ENCODE peak calls at places on chromosomes 12 and 14, in four cellular contexts. J is HepG2, Y is GM12878, F is H1. V is an unnamed sample.

GRCh38 chr14:43528321-43528720 is 978.8 kb downstream of the FSCB start:
- DNase-seq in F (no peak), Y (no peak), J (no peak), V (no peak)

GRCh38 chr12:7512528-7512927 is 9.0 kb upstream of the CD163 start:
- DNase-seq in J (peak), F (no peak), Y (no peak), V (no peak)

GRCh38 chr12:85821759-85822158 is 14.4 kb downstream of the RASSF9 start:
- DNase-seq in F (no peak), Y (no peak), J (peak), V (no peak)

GRCh38 chr14:91897121-91897701 is 29.9 kb upstream of the TC2N start:
- DNase-seq in F (no peak), Y (no peak), J (no peak), V (no peak)

GRCh38 chr12:85713368-85713767 is 122.8 kb downstream of the RASSF9 start:
- DNase-seq in J (no peak), Y (no peak), F (no peak), V (no peak)

GRCh38 chr12:75738486-75738885 is 227.1 kb upstream of the KRR1 start:
- DNase-seq in Y (peak), J (no peak), F (no peak), V (no peak)

GRCh38 chr12:82458101-82458500 is 99.8 kb downstream of the METTL25 start:
- DNase-seq in Y (no peak), J (no peak), F (no peak), V (no peak)

GRCh38 chr12:65740873-65741600 is 83.2 kb upstream of the HMGA2 start:
- DNase-seq in J (peak), F (no peak), Y (no peak), V (peak)

GRCh38 chr12:126760109-126760508 is 1506.9 kb upstream of the TMEM132C start:
- DNase-seq in F (no peak), J (no peak), Y (no peak), V (no peak)

GRCh38 chr14:57061009-57061711 is 207.5 kb downstream of the EXOC5 start:
- DNase-seq in J (no peak), F (no peak), Y (no peak), V (no peak)

GRCh38 chr14:57060276-57060956 is 208.3 kb downstream of the EXOC5 start:
- DNase-seq in F (no peak), J (no peak), Y (peak), V (no peak)

GRCh38 chr14:57058319-57058718 is 210.4 kb downstream of the EXOC5 start:
- DNase-seq in Y (no peak), J (no peak), F (no peak), V (no peak)

GRCh38 chr14:57052705-57053302 is 215.9 kb downstream of the EXOC5 start:
- DNase-seq in Y (no peak), F (no peak), J (no peak), V (no peak)

GRCh38 chr14:57057803-57058202 is 210.9 kb downstream of the EXOC5 start:
- DNase-seq in Y (no peak), J (no peak), F (no peak), V (no peak)
- TF ChIP-seq SIN3A in Y (no peak), J (no peak), F (no peak), V (no peak)

DNA sequence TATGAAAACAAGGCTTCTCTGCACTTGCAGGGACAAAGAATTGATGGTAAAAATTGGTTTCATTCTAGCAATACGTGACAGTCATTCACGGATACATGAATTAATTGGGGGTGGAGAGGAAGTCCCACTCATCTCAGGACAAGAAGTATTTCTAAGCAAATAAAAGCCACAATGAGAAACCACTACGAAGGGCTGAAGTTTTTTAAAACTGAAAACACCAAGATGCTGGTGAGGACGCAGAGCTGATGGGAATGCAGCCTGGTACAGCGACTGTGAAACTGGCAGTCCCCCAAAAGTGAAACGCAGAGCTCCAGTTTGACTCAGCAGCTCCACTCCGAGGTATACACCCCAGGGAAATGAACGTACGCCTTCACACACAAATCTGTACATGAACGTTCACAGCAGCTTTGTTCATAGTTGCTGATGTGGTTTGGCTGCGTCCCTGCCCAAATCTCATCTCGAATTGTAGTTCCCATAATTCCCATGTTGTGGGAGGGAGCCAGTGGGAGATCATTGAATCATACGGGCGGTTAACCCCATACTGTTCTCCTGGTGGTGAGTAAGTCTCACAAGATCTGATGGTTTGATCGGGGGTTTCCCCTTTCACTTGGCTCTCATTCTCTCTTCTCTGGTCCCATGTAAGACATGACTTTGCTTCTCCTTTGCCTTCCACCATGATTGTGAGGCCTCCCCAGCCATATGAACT is 89.0 kb downstream of the SCARB1 start:
- DNase-seq in F (no peak), Y (peak), J (no peak), V (no peak)
- H3K4me3 ChIP-seq in F (no peak), Y (peak), J (no peak), V (no peak)

DNA sequence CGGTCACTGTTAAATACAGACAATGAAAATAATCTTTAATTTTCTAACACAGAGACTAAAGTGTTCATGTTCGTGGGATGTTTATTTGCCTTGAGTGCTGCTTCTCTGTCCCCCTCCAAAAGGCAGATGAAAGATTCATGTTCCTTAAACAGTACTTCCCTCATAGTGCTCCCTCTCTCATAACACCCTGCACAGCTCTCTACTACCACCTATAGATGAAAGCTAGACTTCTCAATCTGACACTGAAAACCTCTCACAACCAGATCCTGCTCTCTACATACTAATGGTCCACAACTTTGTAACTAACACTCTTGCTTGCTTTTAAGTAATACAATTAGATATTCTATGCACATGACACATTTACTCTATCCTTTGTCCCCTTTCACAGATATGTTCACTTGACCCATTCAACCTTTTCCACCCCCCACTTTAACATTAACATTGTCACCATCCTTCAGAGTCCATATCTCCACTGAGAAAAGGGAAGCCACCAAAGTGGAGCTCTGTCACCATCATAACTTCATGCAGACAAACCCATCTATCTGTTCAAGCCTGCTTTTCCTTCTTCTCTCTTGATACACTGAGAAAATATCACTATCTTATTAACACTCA is 266.4 kb upstream of the USP15 start:
- DNase-seq in Y (no peak), J (peak), F (no peak), V (no peak)
- TF ChIP-seq TCF12 in Y (no peak), J (no peak), F (no peak), V (no peak)

DNA sequence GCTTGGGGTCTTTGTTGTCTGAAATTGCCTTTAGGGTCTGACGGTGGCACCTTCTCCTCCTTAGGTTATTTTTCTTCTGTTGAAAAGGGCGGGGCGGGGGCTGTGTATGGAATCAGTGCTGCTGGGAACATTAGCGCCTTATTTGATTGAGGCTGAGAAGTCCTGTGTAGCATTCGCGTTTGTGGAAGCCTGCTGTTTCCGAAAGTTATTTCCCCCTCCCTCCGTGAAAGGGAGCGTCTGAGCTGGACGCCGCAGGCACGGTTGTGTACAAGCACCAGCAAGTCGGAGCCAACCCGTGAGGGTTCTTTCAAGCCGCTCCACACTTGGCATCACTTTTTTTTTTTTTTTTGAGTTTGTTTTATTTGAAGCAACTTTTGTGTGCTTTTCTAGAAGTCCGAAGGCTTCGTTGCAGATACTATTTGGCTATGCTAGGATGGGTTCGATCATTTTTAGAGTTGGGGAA is 1.1 kb downstream of the SYNE2 start:
- DNase-seq in Y (no peak), J (peak), F (no peak), V (peak)
- TF ChIP-seq SIN3A in Y (peak), J (no peak), F (no peak), V (no peak)

DNA sequence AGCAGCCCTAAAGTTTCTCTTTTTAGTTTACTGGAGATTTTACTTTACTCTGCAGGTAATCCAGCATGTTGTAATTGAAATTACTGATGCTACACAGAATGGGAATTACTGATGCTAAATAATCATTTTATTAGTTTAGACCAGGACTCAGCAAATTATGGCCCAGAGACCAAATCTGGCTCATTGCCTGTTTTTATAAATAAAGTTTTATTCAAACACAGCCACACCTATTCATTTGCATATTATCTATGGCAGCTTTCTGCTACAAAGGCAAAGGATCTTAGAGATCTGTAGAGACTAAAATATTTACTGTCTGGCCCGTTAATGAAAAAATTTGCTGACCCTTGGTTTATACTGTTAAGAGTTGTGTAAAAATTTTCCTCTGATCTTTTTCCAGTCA is 216.1 kb downstream of the FUT8 start:
- DNase-seq in J (no peak), Y (no peak), F (no peak), V (no peak)
- H3K4me3 ChIP-seq in J (no peak), Y (no peak), F (no peak), V (no peak)

GRCh38 chr12:3204716-3205617 is 127.8 kb downstream of the TSPAN9 start:
- DNase-seq in Y (no peak), J (no peak), F (no peak), V (peak)

GRCh38 chr12:3207174-3207573 is 130.0 kb downstream of the TSPAN9 start:
- DNase-seq in Y (no peak), J (no peak), F (no peak), V (no peak)

GRCh38 chr12:3206536-3207072 is 129.4 kb downstream of the TSPAN9 start:
- DNase-seq in Y (no peak), F (no peak), J (no peak), V (no peak)

GRCh38 chr12:3205742-3206519 is 128.8 kb downstream of the TSPAN9 start:
- DNase-seq in J (no peak), Y (no peak), F (no peak), V (no peak)

GRCh38 chr12:3207858-3208257 is 130.7 kb downstream of the TSPAN9 start:
- DNase-seq in J (peak), Y (no peak), F (no peak), V (no peak)
- TF ChIP-seq TCF12 in J (no peak), Y (no peak), F (peak), V (no peak)

GRCh38 chr14:96103560-96104460 is 64.6 kb downstream of the C14orf132 start:
- DNase-seq in J (no peak), F (no peak), Y (no peak), V (peak)

GRCh38 chr14:96105921-96106441 is 66.8 kb downstream of the C14orf132 start:
- DNase-seq in Y (no peak), F (no peak), J (no peak), V (no peak)

GRCh38 chr14:96103075-96103474 is 63.9 kb downstream of the C14orf132 start:
- DNase-seq in F (no peak), J (no peak), Y (no peak), V (no peak)

GRCh38 chr14:96105089-96105920 is 66.1 kb downstream of the C14orf132 start:
- DNase-seq in Y (no peak), J (no peak), F (no peak), V (no peak)

GRCh38 chr14:96104469-96105057 is 65.4 kb downstream of the C14orf132 start:
- DNase-seq in Y (no peak), J (peak), F (no peak), V (no peak)
- TF ChIP-seq SIN3A in Y (no peak), J (no peak), F (no peak), V (no peak)